ENCODE peak calls at places on chromosomes 11 and 22, in nine cellular contexts. H is Caco-2; B is HTR-8/SVneo; Y is foreskin melanocyte; L is Caki2; Z is amniotic epithelial cell; E is lung; C is lower lobe of right lung; S is effector CD4-positive, alpha-beta T cell. T is an unnamed sample.

GRCh38 chr11:82733444-82734119 is at the start of gene FAM181B:
- DNase-seq in Y (no peak), E (no peak), B (no peak), L (peak), Z (no peak), C (no peak), H (peak), S (no peak), T (peak)

GRCh38 chr11:78828582-78829520 is 254.2 kb upstream of the NARS2 start:
- DNase-seq in L (no peak), E (no peak), Z (no peak), C (no peak), H (no peak), Y (no peak), S (no peak), B (no peak), T (no peak)

GRCh38 chr11:117239295-117239694 is 6.8 kb downstream of the RNF214 start:
- DNase-seq in C (no peak), Y (no peak), E (no peak), L (peak), S (no peak), H (no peak), B (peak), Z (peak), T (no peak)

GRCh38 chr11:65434667-65435179 is 12.1 kb downstream of the NEAT1 start:
- DNase-seq in Z (peak), L (peak), H (no peak), C (no peak), S (no peak), Y (no peak), E (no peak), B (no peak), T (no peak)

GRCh38 chr11:124329787-124330478 is 9.9 kb upstream of the OR8D2 start:
- DNase-seq in S (no peak), Z (peak), C (no peak), H (no peak), B (no peak), Y (no peak), E (no peak), L (no peak), T (no peak)

GRCh38 chr11:74268451-74268850 is 43.0 kb downstream of the P4HA3 start:
- DNase-seq in L (no peak), H (no peak), Z (no peak), C (no peak), Y (no peak), S (no peak), B (no peak), E (no peak), T (no peak)

GRCh38 chr22:39526736-39527171 is 5.8 kb downstream of the RPS19BP1 start:
- DNase-seq in Y (no peak), C (peak), E (no peak), B (no peak), L (no peak), S (no peak), Z (no peak), H (no peak), T (no peak)

GRCh38 chr22:38397189-38398097 is 57.6 kb downstream of the KCNJ4 start:
- DNase-seq in C (peak), E (peak), H (no peak), Y (no peak), L (peak), Z (no peak), B (no peak), S (no peak), T (no peak)

GRCh38 chr22:37661160-37661924 is 2.8 kb downstream of the PDXP start:
- DNase-seq in H (no peak), Z (peak), B (no peak), Y (no peak), S (no peak), C (no peak), E (no peak), L (peak), T (no peak)

GRCh38 chr11:10654211-10655150 is 39.1 kb downstream of the IRAG1 start:
- DNase-seq in S (peak), Z (peak), H (no peak), B (peak), C (no peak), Y (peak), L (no peak), E (no peak), T (peak)

GRCh38 chr11:123696183-123696582 is 41.8 kb upstream of the SCN3B start:
- DNase-seq in C (no peak), S (no peak), H (no peak), L (no peak), B (no peak), Y (no peak), E (no peak), Z (peak), T (no peak)

GRCh38 chr22:35548762-35549106 is 8.1 kb downstream of the RASD2 start:
- DNase-seq in L (no peak), B (no peak), E (no peak), Y (no peak), C (no peak), Z (no peak), S (no peak), H (no peak), T (no peak)

GRCh38 chr11:131885371-131885770 is 515.0 kb downstream of the NTM start:
- DNase-seq in C (no peak), Z (no peak), Y (no peak), B (no peak), H (no peak), E (no peak), L (no peak), S (no peak), T (no peak)

GRCh38 chr22:39530692-39531331 is 1.7 kb downstream of the RPS19BP1 start:
- DNase-seq in S (no peak), Y (no peak), E (no peak), B (no peak), C (peak), H (no peak), Z (peak), L (no peak), T (no peak)

GRCh38 chr22:44620129-44620840 is 81.7 kb upstream of the PRR5 start:
- DNase-seq in Z (peak), Y (no peak), L (no peak), H (peak), S (peak), B (no peak), E (peak), C (peak), T (peak)